ENCODE peak calls at places on chromosomes 1 and 21, in nine cellular contexts. H is NCI-H1105 treated with DMSO at 0.1 percent for 48 hours; Y is CD8-positive, alpha-beta T cell; X is T-helper 2 cell; C is NCI-H2171 treated with DMSO at 0.1 percent for 48 hours; I is kidney epithelial cell; D is GM10248; E is ELR; Z is fibroblast of the conjunctiva. N is an unnamed sample.
A peak's percentile ranks its signal among the peaks of the same experiment; 100 is the strongest.

GRCh38 chr1:89587728-89588127 is 45.2 kb upstream of the LRRC8C start:
- DNase-seq in H (no peak), Y (no peak), X (no peak), C (no peak), I (no peak), D (no peak), E (no peak), Z (no peak), N (no peak)

GRCh38 chr1:231189683-231190270 is 27.9 kb downstream of the TRIM67 start:
- DNase-seq in H (no peak), Y (no peak), X (no peak), C (no peak), I (no peak), D (no peak), E (no peak), Z (no peak), N (no peak)

GRCh38 chr1:104706631-104707147 is 957.0 kb downstream of the AMY1C start:
- DNase-seq in H (peak; percentile 11), Y (no peak), X (no peak), C (no peak), I (no peak), D (no peak), E (peak; percentile 9), Z (peak; percentile 14), N (no peak)

GRCh38 chr1:53367503-53368313 is 39.8 kb upstream of the LRP8 start:
- DNase-seq in H (no peak), Y (no peak), X (no peak), C (no peak), I (no peak), D (peak; percentile 93), E (no peak), Z (no peak), N (no peak)

GRCh38 chr1:55700359-55701130 is 485.4 kb upstream of the USP24 start:
- DNase-seq in H (no peak), Y (no peak), X (no peak), C (no peak), I (no peak), D (no peak), E (peak; percentile 50), Z (no peak), N (no peak)

GRCh38 chr1:234610061-234610581 is at the start of gene IRF2BP2:
- DNase-seq in H (peak; percentile 56), Y (peak; percentile 68), X (peak; percentile 81), C (peak; percentile 84), I (no peak), D (peak; percentile 89), E (peak; percentile 86), Z (no peak), N (peak; percentile 38)

GRCh38 chr1:84387480-84388163 is 10.7 kb upstream of the DNASE2B start:
- DNase-seq in H (no peak), Y (no peak), X (no peak), C (no peak), I (no peak), D (no peak), E (no peak), Z (no peak), N (no peak)

GRCh38 chr1:26717066-26717465 is 21.3 kb downstream of the ARID1A start:
- DNase-seq in H (no peak), Y (no peak), X (no peak), C (no peak), I (no peak), D (no peak), E (no peak), Z (peak; percentile 56), N (no peak)

GRCh38 chr1:231420959-231421615 is 1.0 kb downstream of the EGLN1 start:
- DNase-seq in H (no peak), Y (peak; percentile 6), X (peak; percentile 16), C (peak; percentile 55), I (no peak), D (peak; percentile 20), E (peak; percentile 58), Z (no peak), N (no peak)

GRCh38 chr1:52668711-52669110 is 29.4 kb downstream of the COA7 start:
- DNase-seq in H (no peak), Y (no peak), X (no peak), C (no peak), I (no peak), D (no peak), E (peak; percentile 55), Z (no peak), N (no peak)

GRCh38 chr1:21149430-21149861 is 27.3 kb downstream of the EIF4G3 start:
- DNase-seq in H (no peak), Y (no peak), X (no peak), C (peak; percentile 22), I (no peak), D (no peak), E (peak; percentile 42), Z (peak; percentile 43), N (no peak)

GRCh38 chr1:174875306-174875705 is 124.4 kb upstream of the CACYBP start:
- DNase-seq in H (peak; percentile 97), Y (no peak), X (no peak), C (peak; percentile 30), I (no peak), D (no peak), E (no peak), Z (no peak), N (no peak)

GRCh38 chr1:213989740-213990472 is 2.1 kb downstream of the PROX1 start:
- DNase-seq in H (peak; percentile 99), Y (no peak), X (no peak), C (peak; percentile 74), I (no peak), D (no peak), E (no peak), Z (no peak), N (no peak)

GRCh38 chr21:39048064-39048463 is 135.2 kb downstream of the PSMG1 start:
- DNase-seq in H (peak; percentile 10), Y (no peak), X (no peak), C (peak; percentile 23), I (peak; percentile 68), D (no peak), E (peak; percentile 79), Z (peak; percentile 67), N (no peak)

GRCh38 chr21:42974832-42975820 is 764 bp downstream of the PKNOX1 start:
- DNase-seq in H (peak; percentile 48), Y (no peak), X (peak; percentile 37), C (peak; percentile 73), I (no peak), D (peak; percentile 83), E (peak; percentile 63), Z (no peak), N (no peak)

GRCh38 chr1:181089017-181089776 is 697 bp downstream of the IER5 start:
- DNase-seq in H (no peak), Y (peak; percentile 9), X (peak; percentile 44), C (no peak), I (no peak), D (no peak), E (no peak), Z (no peak), N (no peak)

GRCh38 chr1:1141244-1141910 is 25.5 kb upstream of the C1orf159 start:
- DNase-seq in H (no peak), Y (no peak), X (no peak), C (no peak), I (no peak), D (no peak), E (no peak), Z (no peak), N (no peak)

GRCh38 chr1:83747853-83748482 is 251.0 kb downstream of the TTLL7 start:
- DNase-seq in H (no peak), Y (no peak), X (no peak), C (no peak), I (no peak), D (no peak), E (no peak), Z (no peak), N (no peak)

GRCh38 chr1:47527653-47528272 is 89.9 kb downstream of the FOXD2 start:
- DNase-seq in H (no peak), Y (no peak), X (no peak), C (no peak), I (no peak), D (no peak), E (peak; percentile 22), Z (no peak), N (no peak)

GRCh38 chr21:16082038-16082816 is 352.4 kb downstream of the USP25 start:
- DNase-seq in H (peak; percentile 48), Y (no peak), X (no peak), C (peak; percentile 17), I (no peak), D (no peak), E (peak; percentile 68), Z (peak; percentile 13), N (no peak)

GRCh38 chr1:225044258-225044657 is 114.8 kb downstream of the DNAH14 start:
- DNase-seq in H (no peak), Y (no peak), X (no peak), C (no peak), I (no peak), D (no peak), E (no peak), Z (peak; percentile 24), N (no peak)

GRCh38 chr1:42312576-42313212 is 22.3 kb downstream of the FOXJ3 start:
- DNase-seq in H (no peak), Y (no peak), X (no peak), C (no peak), I (no peak), D (no peak), E (no peak), Z (no peak), N (no peak)

GRCh38 chr1:9086060-9086459 is 16.6 kb upstream of the SLC2A5 start:
- DNase-seq in H (no peak), Y (no peak), X (no peak), C (no peak), I (no peak), D (no peak), E (no peak), Z (no peak), N (no peak)

GRCh38 chr1:244239261-244239770 is 188.2 kb downstream of the ZBTB18 start:
- DNase-seq in H (peak; percentile 70), Y (no peak), X (no peak), C (peak; percentile 78), I (no peak), D (no peak), E (no peak), Z (no peak), N (no peak)

GRCh38 chr1:59926381-59927243 is at the start of gene CYP2J2:
- DNase-seq in H (peak; percentile 51), Y (peak; percentile 10), X (no peak), C (peak; percentile 60), I (no peak), D (peak; percentile 35), E (peak; percentile 33), Z (no peak), N (no peak)

GRCh38 chr1:40911105-40911504 is 48.9 kb upstream of the CITED4 start:
- DNase-seq in H (no peak), Y (no peak), X (no peak), C (no peak), I (no peak), D (no peak), E (no peak), Z (no peak), N (no peak)

GRCh38 chr1:229410692-229411433 is 23.0 kb downstream of the ACTA1 start:
- DNase-seq in H (peak; percentile 80), Y (no peak), X (no peak), C (peak; percentile 97), I (peak; percentile 53), D (no peak), E (peak; percentile 67), Z (peak; percentile 5), N (no peak)

GRCh38 chr1:235225299-235225698 is 64.2 kb upstream of the RBM34 start:
- DNase-seq in H (no peak), Y (no peak), X (no peak), C (no peak), I (no peak), D (no peak), E (no peak), Z (no peak), N (no peak)

GRCh38 chr1:43147625-43148319 is 24.3 kb downstream of the EBNA1BP2 start:
- DNase-seq in H (peak; percentile 98), Y (no peak), X (peak; percentile 1), C (peak; percentile 94), I (peak; percentile 29), D (peak; percentile 39), E (peak; percentile 79), Z (peak; percentile 14), N (no peak)

GRCh38 chr1:161185732-161186311 is 8.5 kb upstream of the B4GALT3 start:
- DNase-seq in H (no peak), Y (no peak), X (no peak), C (no peak), I (no peak), D (no peak), E (no peak), Z (no peak), N (no peak)

GRCh38 chr1:115411388-115412063 is 73.5 kb upstream of the NGF start:
- DNase-seq in H (no peak), Y (no peak), X (no peak), C (peak; percentile 27), I (no peak), D (no peak), E (peak; percentile 81), Z (peak; percentile 49), N (no peak)